ENCODE peak calls at places on chromosomes 1 and 21, in ten cellular contexts. One of them, this sample, is unnamed.

GRCh38 chr21:45874716-45875415 is 106.7 kb upstream of the COL6A1 start:
- DNase-seq in ACHN: no peak
- DNase-seq in H54: peak; percentile 98
- DNase-seq in fibroblast of the aortic adventitia: peak; percentile 94
- DNase-seq in activated naive CD4-positive, alpha-beta T cell treated with anti-CD3 and anti-CD28 coated beads, Interleukin-2, amount 10 ng/mL, durations not matched to agents 7 days and 5 days: no peak
- DNase-seq in HCEC 1CT: peak; percentile 97
- DNase-seq in cerebellar cortex: no peak
- DNase-seq in activated T-helper 2 cell treated with anti-CD3 and anti-CD28 coated beads, Interferon-gamma antibody, Interleukin-2, Interleukin-4, amounts not matched to agents 10 μg/mL and 5 μg/mL and 100 μg/mL, durations not matched to agents 14 hours and 24 hours and 36 hours: no peak
- DNase-seq in midbrain: no peak
- DNase-seq in dermis blood vessel endothelial cell: peak; percentile 58
- DNase-seq in this sample: peak; percentile 87

GRCh38 chr1:14142397-14143095 is 442.6 kb downstream of the PRDM2 start:
- DNase-seq in H54: no peak
- DNase-seq in activated T-helper 2 cell treated with anti-CD3 and anti-CD28 coated beads, Interferon-gamma antibody, Interleukin-2, Interleukin-4, amounts not matched to agents 10 μg/mL and 5 μg/mL and 100 μg/mL, durations not matched to agents 14 hours and 24 hours and 36 hours: no peak
- DNase-seq in ACHN: no peak
- DNase-seq in dermis blood vessel endothelial cell: no peak
- DNase-seq in midbrain: no peak
- DNase-seq in HCEC 1CT: no peak
- DNase-seq in fibroblast of the aortic adventitia: no peak
- DNase-seq in cerebellar cortex: peak; percentile 69
- DNase-seq in activated naive CD4-positive, alpha-beta T cell treated with anti-CD3 and anti-CD28 coated beads, Interleukin-2, amount 10 ng/mL, durations not matched to agents 7 days and 5 days: no peak
- DNase-seq in this sample: no peak

GRCh38 chr1:33099290-33100118 is 18.6 kb downstream of the AZIN2 start:
- DNase-seq in cerebellar cortex: no peak
- DNase-seq in ACHN: peak; percentile 99
- DNase-seq in activated T-helper 2 cell treated with anti-CD3 and anti-CD28 coated beads, Interferon-gamma antibody, Interleukin-2, Interleukin-4, amounts not matched to agents 10 μg/mL and 5 μg/mL and 100 μg/mL, durations not matched to agents 14 hours and 24 hours and 36 hours: peak; percentile 84
- DNase-seq in activated naive CD4-positive, alpha-beta T cell treated with anti-CD3 and anti-CD28 coated beads, Interleukin-2, amount 10 ng/mL, durations not matched to agents 7 days and 5 days: peak; percentile 89
- DNase-seq in HCEC 1CT: peak; percentile 100
- DNase-seq in fibroblast of the aortic adventitia: peak; percentile 100
- DNase-seq in H54: peak; percentile 85
- DNase-seq in midbrain: no peak
- DNase-seq in dermis blood vessel endothelial cell: no peak
- DNase-seq in this sample: peak; percentile 100

GRCh38 chr1:89890085-89890754 is 69.4 kb downstream of the LRRC8D start:
- DNase-seq in ACHN: no peak
- DNase-seq in dermis blood vessel endothelial cell: peak; percentile 73
- DNase-seq in cerebellar cortex: no peak
- DNase-seq in activated T-helper 2 cell treated with anti-CD3 and anti-CD28 coated beads, Interferon-gamma antibody, Interleukin-2, Interleukin-4, amounts not matched to agents 10 μg/mL and 5 μg/mL and 100 μg/mL, durations not matched to agents 14 hours and 24 hours and 36 hours: no peak
- DNase-seq in fibroblast of the aortic adventitia: peak; percentile 94
- DNase-seq in midbrain: no peak
- DNase-seq in HCEC 1CT: no peak
- DNase-seq in activated naive CD4-positive, alpha-beta T cell treated with anti-CD3 and anti-CD28 coated beads, Interleukin-2, amount 10 ng/mL, durations not matched to agents 7 days and 5 days: no peak
- DNase-seq in H54: no peak
- DNase-seq in this sample: no peak

GRCh38 chr1:150484861-150485260 is 2.4 kb upstream of the TARS2 start:
- DNase-seq in cerebellar cortex: peak; percentile 42
- DNase-seq in fibroblast of the aortic adventitia: peak; percentile 61
- DNase-seq in midbrain: no peak
- DNase-seq in HCEC 1CT: peak; percentile 59
- DNase-seq in ACHN: peak; percentile 61
- DNase-seq in dermis blood vessel endothelial cell: peak; percentile 47
- DNase-seq in activated T-helper 2 cell treated with anti-CD3 and anti-CD28 coated beads, Interferon-gamma antibody, Interleukin-2, Interleukin-4, amounts not matched to agents 10 μg/mL and 5 μg/mL and 100 μg/mL, durations not matched to agents 14 hours and 24 hours and 36 hours: no peak
- DNase-seq in activated naive CD4-positive, alpha-beta T cell treated with anti-CD3 and anti-CD28 coated beads, Interleukin-2, amount 10 ng/mL, durations not matched to agents 7 days and 5 days: no peak
- DNase-seq in H54: no peak
- DNase-seq in this sample: no peak

GRCh38 chr1:77349275-77349674 is 67.5 kb downstream of the AK5 start:
- DNase-seq in cerebellar cortex: no peak
- DNase-seq in activated T-helper 2 cell treated with anti-CD3 and anti-CD28 coated beads, Interferon-gamma antibody, Interleukin-2, Interleukin-4, amounts not matched to agents 10 μg/mL and 5 μg/mL and 100 μg/mL, durations not matched to agents 14 hours and 24 hours and 36 hours: no peak
- DNase-seq in activated naive CD4-positive, alpha-beta T cell treated with anti-CD3 and anti-CD28 coated beads, Interleukin-2, amount 10 ng/mL, durations not matched to agents 7 days and 5 days: no peak
- DNase-seq in fibroblast of the aortic adventitia: no peak
- DNase-seq in H54: no peak
- DNase-seq in ACHN: no peak
- DNase-seq in dermis blood vessel endothelial cell: no peak
- DNase-seq in HCEC 1CT: no peak
- DNase-seq in midbrain: peak; percentile 20
- DNase-seq in this sample: no peak

GRCh38 chr1:102937401-102937800 is 170.9 kb downstream of the COL11A1 start:
- DNase-seq in HCEC 1CT: no peak
- DNase-seq in ACHN: no peak
- DNase-seq in activated naive CD4-positive, alpha-beta T cell treated with anti-CD3 and anti-CD28 coated beads, Interleukin-2, amount 10 ng/mL, durations not matched to agents 7 days and 5 days: no peak
- DNase-seq in fibroblast of the aortic adventitia: no peak
- DNase-seq in midbrain: no peak
- DNase-seq in H54: no peak
- DNase-seq in cerebellar cortex: no peak
- DNase-seq in activated T-helper 2 cell treated with anti-CD3 and anti-CD28 coated beads, Interferon-gamma antibody, Interleukin-2, Interleukin-4, amounts not matched to agents 10 μg/mL and 5 μg/mL and 100 μg/mL, durations not matched to agents 14 hours and 24 hours and 36 hours: no peak
- DNase-seq in dermis blood vessel endothelial cell: no peak
- DNase-seq in this sample: no peak

GRCh38 chr1:99725996-99726395 is 40.4 kb downstream of the FRRS1 start:
- DNase-seq in activated T-helper 2 cell treated with anti-CD3 and anti-CD28 coated beads, Interferon-gamma antibody, Interleukin-2, Interleukin-4, amounts not matched to agents 10 μg/mL and 5 μg/mL and 100 μg/mL, durations not matched to agents 14 hours and 24 hours and 36 hours: no peak
- DNase-seq in cerebellar cortex: no peak
- DNase-seq in ACHN: no peak
- DNase-seq in HCEC 1CT: no peak
- DNase-seq in dermis blood vessel endothelial cell: no peak
- DNase-seq in H54: no peak
- DNase-seq in activated naive CD4-positive, alpha-beta T cell treated with anti-CD3 and anti-CD28 coated beads, Interleukin-2, amount 10 ng/mL, durations not matched to agents 7 days and 5 days: no peak
- DNase-seq in fibroblast of the aortic adventitia: no peak
- DNase-seq in midbrain: no peak
- DNase-seq in this sample: no peak

GRCh38 chr1:67687649-67688048 is 2.6 kb downstream of the GADD45A start:
- DNase-seq in activated naive CD4-positive, alpha-beta T cell treated with anti-CD3 and anti-CD28 coated beads, Interleukin-2, amount 10 ng/mL, durations not matched to agents 7 days and 5 days: no peak
- DNase-seq in fibroblast of the aortic adventitia: peak; percentile 95
- DNase-seq in dermis blood vessel endothelial cell: peak; percentile 37
- DNase-seq in H54: no peak
- DNase-seq in cerebellar cortex: no peak
- DNase-seq in HCEC 1CT: peak; percentile 79
- DNase-seq in ACHN: peak; percentile 87
- DNase-seq in midbrain: no peak
- DNase-seq in activated T-helper 2 cell treated with anti-CD3 and anti-CD28 coated beads, Interferon-gamma antibody, Interleukin-2, Interleukin-4, amounts not matched to agents 10 μg/mL and 5 μg/mL and 100 μg/mL, durations not matched to agents 14 hours and 24 hours and 36 hours: no peak
- DNase-seq in this sample: peak; percentile 76

GRCh38 chr1:63949965-63950364 is 176.1 kb downstream of the ROR1 start:
- DNase-seq in ACHN: no peak
- DNase-seq in H54: no peak
- DNase-seq in dermis blood vessel endothelial cell: no peak
- DNase-seq in activated naive CD4-positive, alpha-beta T cell treated with anti-CD3 and anti-CD28 coated beads, Interleukin-2, amount 10 ng/mL, durations not matched to agents 7 days and 5 days: no peak
- DNase-seq in HCEC 1CT: peak; percentile 48
- DNase-seq in cerebellar cortex: no peak
- DNase-seq in midbrain: no peak
- DNase-seq in fibroblast of the aortic adventitia: peak; percentile 70
- DNase-seq in activated T-helper 2 cell treated with anti-CD3 and anti-CD28 coated beads, Interferon-gamma antibody, Interleukin-2, Interleukin-4, amounts not matched to agents 10 μg/mL and 5 μg/mL and 100 μg/mL, durations not matched to agents 14 hours and 24 hours and 36 hours: no peak
- DNase-seq in this sample: peak; percentile 52

GRCh38 chr1:32007591-32007940 is 6.1 kb upstream of the KHDRBS1 start:
- DNase-seq in ACHN: no peak
- DNase-seq in midbrain: no peak
- DNase-seq in H54: no peak
- DNase-seq in fibroblast of the aortic adventitia: no peak
- DNase-seq in HCEC 1CT: no peak
- DNase-seq in cerebellar cortex: no peak
- DNase-seq in dermis blood vessel endothelial cell: no peak
- DNase-seq in activated naive CD4-positive, alpha-beta T cell treated with anti-CD3 and anti-CD28 coated beads, Interleukin-2, amount 10 ng/mL, durations not matched to agents 7 days and 5 days: no peak
- DNase-seq in activated T-helper 2 cell treated with anti-CD3 and anti-CD28 coated beads, Interferon-gamma antibody, Interleukin-2, Interleukin-4, amounts not matched to agents 10 μg/mL and 5 μg/mL and 100 μg/mL, durations not matched to agents 14 hours and 24 hours and 36 hours: no peak
- DNase-seq in this sample: no peak

GRCh38 chr21:30563072-30563471 is 2.0 kb upstream of the KRTAP19-7 start:
- DNase-seq in activated T-helper 2 cell treated with anti-CD3 and anti-CD28 coated beads, Interferon-gamma antibody, Interleukin-2, Interleukin-4, amounts not matched to agents 10 μg/mL and 5 μg/mL and 100 μg/mL, durations not matched to agents 14 hours and 24 hours and 36 hours: no peak
- DNase-seq in cerebellar cortex: no peak
- DNase-seq in midbrain: no peak
- DNase-seq in dermis blood vessel endothelial cell: no peak
- DNase-seq in activated naive CD4-positive, alpha-beta T cell treated with anti-CD3 and anti-CD28 coated beads, Interleukin-2, amount 10 ng/mL, durations not matched to agents 7 days and 5 days: no peak
- DNase-seq in HCEC 1CT: no peak
- DNase-seq in fibroblast of the aortic adventitia: no peak
- DNase-seq in H54: no peak
- DNase-seq in ACHN: no peak
- DNase-seq in this sample: no peak

GRCh38 chr1:10475510-10475909 is 760 bp downstream of the PEX14 start:
- DNase-seq in midbrain: no peak
- DNase-seq in H54: no peak
- DNase-seq in HCEC 1CT: no peak
- DNase-seq in cerebellar cortex: no peak
- DNase-seq in fibroblast of the aortic adventitia: no peak
- DNase-seq in activated T-helper 2 cell treated with anti-CD3 and anti-CD28 coated beads, Interferon-gamma antibody, Interleukin-2, Interleukin-4, amounts not matched to agents 10 μg/mL and 5 μg/mL and 100 μg/mL, durations not matched to agents 14 hours and 24 hours and 36 hours: no peak
- DNase-seq in ACHN: no peak
- DNase-seq in activated naive CD4-positive, alpha-beta T cell treated with anti-CD3 and anti-CD28 coated beads, Interleukin-2, amount 10 ng/mL, durations not matched to agents 7 days and 5 days: no peak
- DNase-seq in dermis blood vessel endothelial cell: no peak
- DNase-seq in this sample: no peak

GRCh38 chr1:172845371-172845770 is 186.5 kb downstream of the FASLG start:
- DNase-seq in activated T-helper 2 cell treated with anti-CD3 and anti-CD28 coated beads, Interferon-gamma antibody, Interleukin-2, Interleukin-4, amounts not matched to agents 10 μg/mL and 5 μg/mL and 100 μg/mL, durations not matched to agents 14 hours and 24 hours and 36 hours: peak; percentile 22
- DNase-seq in dermis blood vessel endothelial cell: no peak
- DNase-seq in activated naive CD4-positive, alpha-beta T cell treated with anti-CD3 and anti-CD28 coated beads, Interleukin-2, amount 10 ng/mL, durations not matched to agents 7 days and 5 days: peak; percentile 22
- DNase-seq in cerebellar cortex: no peak
- DNase-seq in HCEC 1CT: no peak
- DNase-seq in ACHN: no peak
- DNase-seq in fibroblast of the aortic adventitia: peak; percentile 16
- DNase-seq in H54: no peak
- DNase-seq in midbrain: no peak
- DNase-seq in this sample: no peak

GRCh38 chr1:233636503-233636877 is 22.6 kb downstream of the KCNK1 start:
- DNase-seq in ACHN: no peak
- DNase-seq in activated T-helper 2 cell treated with anti-CD3 and anti-CD28 coated beads, Interferon-gamma antibody, Interleukin-2, Interleukin-4, amounts not matched to agents 10 μg/mL and 5 μg/mL and 100 μg/mL, durations not matched to agents 14 hours and 24 hours and 36 hours: no peak
- DNase-seq in activated naive CD4-positive, alpha-beta T cell treated with anti-CD3 and anti-CD28 coated beads, Interleukin-2, amount 10 ng/mL, durations not matched to agents 7 days and 5 days: no peak
- DNase-seq in midbrain: no peak
- DNase-seq in dermis blood vessel endothelial cell: no peak
- DNase-seq in cerebellar cortex: no peak
- DNase-seq in H54: no peak
- DNase-seq in fibroblast of the aortic adventitia: no peak
- DNase-seq in HCEC 1CT: no peak
- DNase-seq in this sample: no peak

GRCh38 chr21:36959020-36959835 is 7.2 kb downstream of the HLCS start:
- DNase-seq in midbrain: no peak
- DNase-seq in H54: no peak
- DNase-seq in activated T-helper 2 cell treated with anti-CD3 and anti-CD28 coated beads, Interferon-gamma antibody, Interleukin-2, Interleukin-4, amounts not matched to agents 10 μg/mL and 5 μg/mL and 100 μg/mL, durations not matched to agents 14 hours and 24 hours and 36 hours: no peak
- DNase-seq in HCEC 1CT: no peak
- DNase-seq in activated naive CD4-positive, alpha-beta T cell treated with anti-CD3 and anti-CD28 coated beads, Interleukin-2, amount 10 ng/mL, durations not matched to agents 7 days and 5 days: no peak
- DNase-seq in cerebellar cortex: no peak
- DNase-seq in ACHN: peak; percentile 4
- DNase-seq in dermis blood vessel endothelial cell: no peak
- DNase-seq in fibroblast of the aortic adventitia: no peak
- DNase-seq in this sample: no peak

GRCh38 chr21:35520302-35520701 is 471.2 kb upstream of the RUNX1 start:
- DNase-seq in cerebellar cortex: no peak
- DNase-seq in HCEC 1CT: no peak
- DNase-seq in ACHN: no peak
- DNase-seq in activated naive CD4-positive, alpha-beta T cell treated with anti-CD3 and anti-CD28 coated beads, Interleukin-2, amount 10 ng/mL, durations not matched to agents 7 days and 5 days: no peak
- DNase-seq in fibroblast of the aortic adventitia: no peak
- DNase-seq in H54: no peak
- DNase-seq in midbrain: no peak
- DNase-seq in dermis blood vessel endothelial cell: no peak
- DNase-seq in activated T-helper 2 cell treated with anti-CD3 and anti-CD28 coated beads, Interferon-gamma antibody, Interleukin-2, Interleukin-4, amounts not matched to agents 10 μg/mL and 5 μg/mL and 100 μg/mL, durations not matched to agents 14 hours and 24 hours and 36 hours: no peak
- DNase-seq in this sample: no peak

GRCh38 chr1:33025180-33025569 is 11.5 kb downstream of the AK2 start:
- DNase-seq in activated naive CD4-positive, alpha-beta T cell treated with anti-CD3 and anti-CD28 coated beads, Interleukin-2, amount 10 ng/mL, durations not matched to agents 7 days and 5 days: no peak
- DNase-seq in dermis blood vessel endothelial cell: no peak
- DNase-seq in HCEC 1CT: no peak
- DNase-seq in fibroblast of the aortic adventitia: no peak
- DNase-seq in H54: no peak
- DNase-seq in ACHN: no peak
- DNase-seq in cerebellar cortex: no peak
- DNase-seq in activated T-helper 2 cell treated with anti-CD3 and anti-CD28 coated beads, Interferon-gamma antibody, Interleukin-2, Interleukin-4, amounts not matched to agents 10 μg/mL and 5 μg/mL and 100 μg/mL, durations not matched to agents 14 hours and 24 hours and 36 hours: no peak
- DNase-seq in midbrain: no peak
- DNase-seq in this sample: no peak

GRCh38 chr1:91872560-91873081 is 13.3 kb downstream of the TGFBR3 start:
- DNase-seq in fibroblast of the aortic adventitia: no peak
- DNase-seq in activated T-helper 2 cell treated with anti-CD3 and anti-CD28 coated beads, Interferon-gamma antibody, Interleukin-2, Interleukin-4, amounts not matched to agents 10 μg/mL and 5 μg/mL and 100 μg/mL, durations not matched to agents 14 hours and 24 hours and 36 hours: peak; percentile 16
- DNase-seq in H54: no peak
- DNase-seq in activated naive CD4-positive, alpha-beta T cell treated with anti-CD3 and anti-CD28 coated beads, Interleukin-2, amount 10 ng/mL, durations not matched to agents 7 days and 5 days: peak; percentile 64
- DNase-seq in dermis blood vessel endothelial cell: no peak
- DNase-seq in cerebellar cortex: no peak
- DNase-seq in HCEC 1CT: no peak
- DNase-seq in ACHN: no peak
- DNase-seq in midbrain: no peak
- DNase-seq in this sample: no peak

GRCh38 chr1:172380441-172381244 is 39.8 kb upstream of the C1orf105 start:
- DNase-seq in midbrain: no peak
- DNase-seq in activated naive CD4-positive, alpha-beta T cell treated with anti-CD3 and anti-CD28 coated beads, Interleukin-2, amount 10 ng/mL, durations not matched to agents 7 days and 5 days: peak; percentile 52
- DNase-seq in HCEC 1CT: peak; percentile 9
- DNase-seq in dermis blood vessel endothelial cell: peak; percentile 64
- DNase-seq in H54: no peak
- DNase-seq in fibroblast of the aortic adventitia: no peak
- DNase-seq in ACHN: no peak
- DNase-seq in activated T-helper 2 cell treated with anti-CD3 and anti-CD28 coated beads, Interferon-gamma antibody, Interleukin-2, Interleukin-4, amounts not matched to agents 10 μg/mL and 5 μg/mL and 100 μg/mL, durations not matched to agents 14 hours and 24 hours and 36 hours: no peak
- DNase-seq in cerebellar cortex: peak; percentile 82
- DNase-seq in this sample: no peak

GRCh38 chr1:195946500-195946899 is 661.7 kb downstream of the KCNT2 start:
- DNase-seq in dermis blood vessel endothelial cell: no peak
- DNase-seq in activated naive CD4-positive, alpha-beta T cell treated with anti-CD3 and anti-CD28 coated beads, Interleukin-2, amount 10 ng/mL, durations not matched to agents 7 days and 5 days: no peak
- DNase-seq in ACHN: no peak
- DNase-seq in activated T-helper 2 cell treated with anti-CD3 and anti-CD28 coated beads, Interferon-gamma antibody, Interleukin-2, Interleukin-4, amounts not matched to agents 10 μg/mL and 5 μg/mL and 100 μg/mL, durations not matched to agents 14 hours and 24 hours and 36 hours: no peak
- DNase-seq in fibroblast of the aortic adventitia: no peak
- DNase-seq in cerebellar cortex: no peak
- DNase-seq in HCEC 1CT: no peak
- DNase-seq in midbrain: no peak
- DNase-seq in H54: no peak
- DNase-seq in this sample: no peak

GRCh38 chr1:25572708-25573590 is 29.5 kb downstream of the LDLRAP1 start:
- DNase-seq in ACHN: peak; percentile 42
- DNase-seq in activated naive CD4-positive, alpha-beta T cell treated with anti-CD3 and anti-CD28 coated beads, Interleukin-2, amount 10 ng/mL, durations not matched to agents 7 days and 5 days: peak; percentile 70
- DNase-seq in midbrain: peak; percentile 37
- DNase-seq in dermis blood vessel endothelial cell: peak; percentile 75
- DNase-seq in cerebellar cortex: peak; percentile 79
- DNase-seq in activated T-helper 2 cell treated with anti-CD3 and anti-CD28 coated beads, Interferon-gamma antibody, Interleukin-2, Interleukin-4, amounts not matched to agents 10 μg/mL and 5 μg/mL and 100 μg/mL, durations not matched to agents 14 hours and 24 hours and 36 hours: peak; percentile 29
- DNase-seq in H54: peak; percentile 27
- DNase-seq in fibroblast of the aortic adventitia: peak; percentile 52
- DNase-seq in HCEC 1CT: peak; percentile 45
- DNase-seq in this sample: peak; percentile 36

GRCh38 chr1:212916395-212917133 is 33.8 kb upstream of the VASH2 start:
- DNase-seq in cerebellar cortex: peak; percentile 16
- DNase-seq in dermis blood vessel endothelial cell: peak; percentile 30
- DNase-seq in H54: no peak
- DNase-seq in ACHN: no peak
- DNase-seq in activated naive CD4-positive, alpha-beta T cell treated with anti-CD3 and anti-CD28 coated beads, Interleukin-2, amount 10 ng/mL, durations not matched to agents 7 days and 5 days: no peak
- DNase-seq in fibroblast of the aortic adventitia: peak; percentile 8
- DNase-seq in midbrain: peak; percentile 2
- DNase-seq in HCEC 1CT: no peak
- DNase-seq in activated T-helper 2 cell treated with anti-CD3 and anti-CD28 coated beads, Interferon-gamma antibody, Interleukin-2, Interleukin-4, amounts not matched to agents 10 μg/mL and 5 μg/mL and 100 μg/mL, durations not matched to agents 14 hours and 24 hours and 36 hours: no peak
- DNase-seq in this sample: no peak

GRCh38 chr1:30418426-30419245 is 304.7 kb downstream of the MATN1 start:
- DNase-seq in ACHN: no peak
- DNase-seq in HCEC 1CT: no peak
- DNase-seq in cerebellar cortex: no peak
- DNase-seq in activated T-helper 2 cell treated with anti-CD3 and anti-CD28 coated beads, Interferon-gamma antibody, Interleukin-2, Interleukin-4, amounts not matched to agents 10 μg/mL and 5 μg/mL and 100 μg/mL, durations not matched to agents 14 hours and 24 hours and 36 hours: no peak
- DNase-seq in midbrain: no peak
- DNase-seq in activated naive CD4-positive, alpha-beta T cell treated with anti-CD3 and anti-CD28 coated beads, Interleukin-2, amount 10 ng/mL, durations not matched to agents 7 days and 5 days: no peak
- DNase-seq in fibroblast of the aortic adventitia: no peak
- DNase-seq in dermis blood vessel endothelial cell: no peak
- DNase-seq in H54: no peak
- DNase-seq in this sample: no peak